ENCODE peak calls at places on chromosome 4, in four cellular contexts. D, Y, S and C are unnamed samples.
A peak's percentile ranks its signal among the peaks of the same experiment; 100 is the strongest.

GRCh38 chr4:5821665-5822358 is 71.1 kb downstream of the CRMP1 start:
- DNase-seq in D (no peak), Y (no peak), S (no peak), C (no peak)

GRCh38 chr4:165784672-165785071 is 88.4 kb upstream of the TLL1 start:
- DNase-seq in D (no peak), Y (peak; percentile 6), S (no peak), C (no peak)

GRCh38 chr4:53273726-53274125 is 92.1 kb downstream of the SCFD2 start:
- DNase-seq in D (no peak), Y (no peak), S (no peak), C (no peak)

GRCh38 chr4:4289055-4289454 is 899 bp downstream of the LYAR start:
- DNase-seq in D (no peak), Y (no peak), S (no peak), C (no peak)

GRCh38 chr4:80153800-80154546 is 43.3 kb upstream of the PRDM8 start:
- DNase-seq in D (no peak), Y (no peak), S (no peak), C (no peak)

GRCh38 chr4:128471576-128471975 is 184.0 kb upstream of the PGRMC2 start:
- DNase-seq in D (no peak), Y (peak; percentile 47), S (no peak), C (no peak)

GRCh38 chr4:88158360-88159136 is at the start of gene ABCG2:
- DNase-seq in D (no peak), Y (no peak), S (no peak), C (peak; percentile 28)

GRCh38 chr4:47704693-47705325 is 133.1 kb downstream of the CORIN start:
- DNase-seq in D (no peak), Y (peak; percentile 38), S (no peak), C (no peak)

GRCh38 chr4:145808848-145809512 is 129.0 kb downstream of the C4orf51 start:
- DNase-seq in D (no peak), Y (no peak), S (no peak), C (no peak)

GRCh38 chr4:3302164-3302785 is 9.5 kb downstream of the RGS12 start:
- DNase-seq in D (no peak), Y (no peak), S (no peak), C (peak; percentile 53)

GRCh38 chr4:99564921-99565320 is 1.1 kb upstream of the TRMT10A start:
- DNase-seq in D (no peak), Y (no peak), S (no peak), C (no peak)

GRCh38 chr4:95693594-95693993 is 144.8 kb upstream of the UNC5C start:
- DNase-seq in D (no peak), Y (peak; percentile 58), S (no peak), C (no peak)

GRCh38 chr4:5735463-5735862 is 24.5 kb downstream of the EVC start:
- DNase-seq in D (no peak), Y (no peak), S (no peak), C (no peak)

GRCh38 chr4:135368826-135369225 is 1167.2 kb upstream of the PABPC4L start:
- DNase-seq in D (no peak), Y (peak; percentile 30), S (no peak), C (no peak)

GRCh38 chr4:13907255-13907751 is 279.8 kb upstream of the BOD1L1 start:
- DNase-seq in D (peak; percentile 92), Y (peak; percentile 91), S (no peak), C (no peak)

GRCh38 chr4:92359481-92359880 is 55.7 kb downstream of the GRID2 start:
- DNase-seq in D (no peak), Y (no peak), S (no peak), C (no peak)

GRCh38 chr4:109574931-109575804 is 15.1 kb downstream of the MCUB start:
- DNase-seq in D (no peak), Y (no peak), S (no peak), C (no peak)

GRCh38 chr4:5963611-5964010 is 54.6 kb downstream of the C4orf50 start:
- DNase-seq in D (no peak), Y (no peak), S (no peak), C (no peak)

GRCh38 chr4:90357117-90357710 is 230.0 kb downstream of the CCSER1 start:
- DNase-seq in D (peak; percentile 37), Y (peak; percentile 58), S (no peak), C (no peak)

GRCh38 chr4:33060873-33061542 is 2340.8 kb downstream of the PCDH7 start:
- DNase-seq in D (no peak), Y (peak; percentile 69), S (no peak), C (no peak)

GRCh38 chr4:78781925-78782324 is 5.8 kb downstream of the BMP2K start:
- DNase-seq in D (no peak), Y (no peak), S (no peak), C (no peak)

GRCh38 chr4:17336524-17336941 is 175.4 kb downstream of the QDPR start:
- DNase-seq in D (no peak), Y (no peak), S (no peak), C (no peak)

GRCh38 chr4:114717432-114717831 is 118.8 kb downstream of the UGT8 start:
- DNase-seq in D (no peak), Y (no peak), S (no peak), C (no peak)

GRCh38 chr4:162977788-162978187 is 188.9 kb downstream of the NAF1 start:
- DNase-seq in D (no peak), Y (no peak), S (no peak), C (no peak)

GRCh38 chr4:89298160-89298559 is 9.4 kb downstream of the GPRIN3 start:
- DNase-seq in D (no peak), Y (no peak), S (no peak), C (no peak)

GRCh38 chr4:98996056-98996941 is 778 bp downstream of the METAP1 start:
- DNase-seq in D (peak; percentile 9), Y (peak; percentile 37), S (no peak), C (peak; percentile 2)

GRCh38 chr4:13325744-13326143 is 158.4 kb downstream of the RAB28 start:
- DNase-seq in D (no peak), Y (no peak), S (no peak), C (no peak)

GRCh38 chr4:174764105-174764729 is 64.8 kb downstream of the GLRA3 start:
- DNase-seq in D (peak; percentile 32), Y (peak; percentile 62), S (no peak), C (no peak)

GRCh38 chr4:115923152-115923551 is 809.7 kb upstream of the NDST4 start:
- DNase-seq in D (no peak), Y (no peak), S (no peak), C (no peak)

GRCh38 chr4:185282968-185283367 is 73.6 kb downstream of the SNX25 start:
- DNase-seq in D (no peak), Y (peak; percentile 15), S (no peak), C (no peak)

GRCh38 chr4:188268081-188268908 is 129.1 kb downstream of the TRIML1 start:
- DNase-seq in D (no peak), Y (no peak), S (no peak), C (no peak)